ENCODE peak calls at places on chromosomes 1 and 21, in four cellular contexts. P, B, V and O are unnamed samples. For H3K9me3, the result is how much of the 10 kb centered on the place peaks cover.

GRCh38 chr1:218674280-218674773 is 329.2 kb downstream of the TGFB2 start:
- DNase-seq in P (peak), B (peak), V (no peak), O (no peak)

GRCh38 chr1:110734146-110734680 is 59.5 kb upstream of the KCNA3 start:
- DNase-seq in P (no peak), B (no peak), V (no peak), O (no peak)

GRCh38 chr1:209885403-209886218 is 52.4 kb upstream of the SYT14 start:
- DNase-seq in P (no peak), B (no peak), V (no peak), O (no peak)

GRCh38 chr21:43334214-43334958 is 92.5 kb downstream of the SIK1 start:
- DNase-seq in P (no peak), B (no peak), V (no peak), O (no peak)

GRCh38 chr1:233441981-233442380 is 114.5 kb downstream of the MAP3K21 start:
- DNase-seq in P (no peak), B (no peak), V (no peak), O (no peak)

GRCh38 chr1:111804736-111805135 is 49.0 kb downstream of the DDX20 start:
- DNase-seq in P (no peak), B (no peak), V (no peak), O (no peak)

GRCh38 chr1:5374176-5374575 is 618.0 kb downstream of the NPHP4 start:
- DNase-seq in P (no peak), B (no peak), V (peak), O (peak)

GRCh38 chr1:3174487-3175247 is 105.7 kb downstream of the PRDM16 start:
- DNase-seq in P (no peak), B (no peak), V (peak), O (peak)

GRCh38 chr1:153345187-153346066 is 3.2 kb downstream of the PGLYRP4 start:
- DNase-seq in P (no peak), B (peak), V (no peak), O (no peak)

GRCh38 chr21:36456714-36457399 is 23.1 kb downstream of the CLDN14 start:
- DNase-seq in P (no peak), B (no peak), V (no peak), O (peak)

GRCh38 chr21:29654855-29655254 is 284.9 kb downstream of the GRIK1 start:
- DNase-seq in P (no peak), B (no peak), V (no peak), O (no peak)

GRCh38 chr1:28781305-28781704 is 30.7 kb upstream of the OPRD1 start:
- DNase-seq in P (no peak), B (no peak), V (no peak), O (no peak)

DNA sequence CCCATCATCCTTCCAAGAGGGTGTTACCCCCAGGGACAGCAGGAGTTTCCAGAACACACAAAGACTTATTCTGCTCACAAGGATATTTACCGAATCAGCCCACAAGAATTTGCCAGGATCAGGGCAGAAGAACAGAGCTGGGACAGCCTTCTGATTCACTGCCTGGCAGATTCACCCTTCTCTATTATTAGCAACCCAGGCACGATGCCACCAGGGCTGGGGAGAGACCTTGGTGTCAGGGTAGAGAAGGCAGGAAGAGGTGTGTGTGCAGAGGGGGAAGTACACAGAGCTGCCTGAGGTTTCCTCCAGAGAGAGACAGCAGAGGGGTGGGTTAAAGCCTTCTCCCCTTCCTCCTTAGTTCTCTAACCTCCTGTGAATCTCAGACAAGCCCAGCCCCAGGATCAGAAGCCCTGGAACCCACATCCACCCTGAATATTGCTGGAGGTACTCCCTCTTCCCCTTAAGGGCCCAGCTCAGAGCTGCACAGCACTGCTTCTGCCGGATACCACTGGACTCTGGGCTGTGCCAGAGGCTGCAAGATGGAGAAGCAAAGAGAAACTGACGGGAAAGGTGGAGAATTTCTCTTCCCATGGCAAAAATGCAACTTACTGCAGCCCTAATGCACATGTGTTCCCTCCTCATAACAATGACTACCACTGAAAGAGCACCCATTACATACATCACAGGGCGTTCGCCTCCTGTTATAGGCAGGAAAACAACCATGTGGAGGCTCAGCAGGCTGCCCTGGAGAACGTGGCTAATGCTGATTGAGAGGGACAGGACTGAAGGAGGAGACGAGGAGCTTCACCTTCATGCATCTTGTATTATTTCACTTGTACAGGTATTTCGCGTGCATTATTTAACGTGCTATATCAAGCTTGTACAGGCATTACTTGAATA is 61.7 kb downstream of the ITPKB start:
- DNase-seq in P (peak), B (no peak), V (peak), O (peak)
- TF ChIP-seq CTCF in P (no peak), B (no peak), V (no peak), O (no peak)

DNA sequence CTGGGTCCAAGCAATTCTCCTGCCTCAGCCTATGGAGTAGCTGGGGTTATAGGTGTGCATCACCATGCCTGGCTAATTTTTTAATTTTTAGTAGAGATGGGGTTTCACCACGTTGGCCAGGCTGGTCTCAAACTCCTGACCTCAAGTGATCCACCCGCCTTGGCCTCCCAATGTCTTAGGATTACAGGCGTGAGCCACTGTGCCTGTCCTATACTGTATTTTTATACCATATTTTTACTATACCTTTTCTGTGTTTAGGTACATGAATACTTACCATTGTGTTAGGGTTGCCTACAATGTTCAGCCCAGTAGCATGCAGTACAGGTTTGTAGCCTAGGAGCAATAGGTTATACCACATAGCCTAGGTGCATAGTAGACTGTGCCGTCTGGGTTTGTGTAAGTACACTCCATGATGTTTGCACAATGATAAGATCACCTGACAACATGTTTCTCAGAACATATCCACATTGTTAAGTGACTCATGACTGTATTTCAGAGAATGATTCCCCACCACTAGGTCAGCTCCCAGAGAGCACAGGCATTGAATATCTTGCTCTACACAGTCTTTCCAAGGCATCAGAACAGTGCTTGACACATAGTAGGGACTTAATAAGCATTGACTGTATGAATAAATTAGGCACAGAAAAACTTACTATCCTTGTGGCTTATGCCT is 6.0 kb upstream of the CITED4 start:
- DNase-seq in P (peak), B (no peak), V (peak), O (no peak)
- TF ChIP-seq EP300 in P (no peak), B (no peak), V (no peak), O (no peak)

DNA sequence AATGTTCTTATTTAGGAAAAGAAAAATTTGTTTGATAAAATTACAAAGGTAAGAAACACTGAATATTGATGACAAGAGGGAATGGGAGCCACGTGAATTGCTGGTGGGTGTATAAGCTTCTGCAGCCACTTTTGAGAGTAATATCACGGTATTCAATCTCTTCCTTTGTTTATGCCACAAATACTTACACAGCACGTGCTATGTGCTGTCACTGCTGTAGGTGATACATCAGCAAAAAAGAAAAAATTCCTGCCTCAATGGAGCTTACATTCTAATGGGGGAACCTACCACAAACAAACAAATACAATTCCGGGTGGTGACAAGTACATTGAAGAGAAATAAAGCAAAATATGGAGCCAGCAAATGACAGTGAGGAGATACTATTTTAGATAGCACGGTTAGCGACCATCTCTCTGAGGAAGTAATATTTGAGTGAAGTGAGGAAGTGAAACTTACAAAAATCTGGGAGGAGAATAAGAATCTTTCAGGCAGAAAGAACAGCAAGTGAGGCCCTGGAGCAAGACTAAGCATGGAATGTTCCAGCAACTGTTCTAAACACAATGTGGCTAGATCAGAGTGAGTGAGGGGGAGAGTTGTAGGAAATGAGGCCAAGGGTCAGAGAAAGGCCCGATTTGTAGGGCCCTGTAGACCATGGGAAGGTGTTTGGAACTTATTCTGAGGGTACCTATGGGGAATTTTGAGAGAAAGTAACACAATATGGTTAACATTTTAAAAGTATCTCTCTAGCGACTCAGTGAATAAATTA is 2.6 kb upstream of the FCRLB start:
- DNase-seq in P (no peak), B (no peak), V (no peak), O (no peak)
- H3K9me3 ChIP-seq in P (under half), B (under half), V (under half), O (under half)

GRCh38 chr1:82565146-82565545 is 764.4 kb downstream of the ADGRL2 start:
- DNase-seq in P (no peak), B (no peak), V (no peak), O (no peak)
- TF ChIP-seq CTCF in P (no peak), B (no peak), V (no peak), O (peak)

GRCh38 chr1:94634977-94635416 is 93.4 kb upstream of the F3 start:
- DNase-seq in P (no peak), B (no peak), V (no peak), O (no peak)
- TF ChIP-seq EP300 in P (no peak), B (no peak), V (no peak), O (no peak)

DNA sequence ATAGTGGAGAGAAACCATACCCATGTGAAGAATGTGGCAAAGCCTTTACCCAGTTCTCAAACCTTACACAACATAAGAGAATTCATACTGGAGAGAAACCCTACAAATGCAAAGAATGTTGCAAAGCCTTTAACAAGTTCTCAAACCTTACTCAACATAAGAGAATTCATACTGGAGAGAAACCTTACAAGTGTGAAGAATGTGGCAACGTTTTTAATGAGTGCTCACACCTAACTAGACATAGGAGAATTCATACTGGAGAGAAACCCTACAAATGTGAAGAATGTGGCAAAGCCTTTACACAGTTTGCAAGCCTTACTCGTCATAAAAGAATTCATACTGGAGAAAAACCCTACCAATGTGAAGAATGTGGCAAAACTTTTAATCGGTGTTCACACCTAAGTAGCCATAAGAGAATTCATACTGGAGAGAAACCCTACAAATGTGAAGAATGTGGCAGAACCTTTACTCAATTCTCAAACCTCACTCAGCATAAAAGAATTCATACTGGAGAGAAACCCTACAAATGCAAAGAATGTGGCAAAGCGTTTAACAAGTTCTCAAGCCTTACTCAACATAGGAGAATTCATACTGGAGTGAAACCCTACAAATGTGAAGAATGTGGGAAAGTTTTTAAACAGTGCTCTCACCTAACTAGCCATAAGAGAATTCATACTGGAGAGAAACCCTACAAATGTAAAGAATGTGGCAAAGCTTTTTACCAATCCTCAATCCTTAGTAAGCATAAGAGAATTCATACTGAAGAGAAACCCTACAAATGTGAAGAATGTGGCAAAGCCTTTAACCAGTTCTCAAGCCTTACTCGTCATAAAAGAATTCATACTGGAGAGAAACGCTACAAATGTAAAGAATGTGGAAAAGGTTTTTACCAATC is 80.0 kb downstream of the JMJD4 start:
- DNase-seq in P (no peak), B (no peak), V (no peak), O (no peak)
- H3K9me3 ChIP-seq in P (half or more), B (half or more), V (half or more), O (half or more)

DNA sequence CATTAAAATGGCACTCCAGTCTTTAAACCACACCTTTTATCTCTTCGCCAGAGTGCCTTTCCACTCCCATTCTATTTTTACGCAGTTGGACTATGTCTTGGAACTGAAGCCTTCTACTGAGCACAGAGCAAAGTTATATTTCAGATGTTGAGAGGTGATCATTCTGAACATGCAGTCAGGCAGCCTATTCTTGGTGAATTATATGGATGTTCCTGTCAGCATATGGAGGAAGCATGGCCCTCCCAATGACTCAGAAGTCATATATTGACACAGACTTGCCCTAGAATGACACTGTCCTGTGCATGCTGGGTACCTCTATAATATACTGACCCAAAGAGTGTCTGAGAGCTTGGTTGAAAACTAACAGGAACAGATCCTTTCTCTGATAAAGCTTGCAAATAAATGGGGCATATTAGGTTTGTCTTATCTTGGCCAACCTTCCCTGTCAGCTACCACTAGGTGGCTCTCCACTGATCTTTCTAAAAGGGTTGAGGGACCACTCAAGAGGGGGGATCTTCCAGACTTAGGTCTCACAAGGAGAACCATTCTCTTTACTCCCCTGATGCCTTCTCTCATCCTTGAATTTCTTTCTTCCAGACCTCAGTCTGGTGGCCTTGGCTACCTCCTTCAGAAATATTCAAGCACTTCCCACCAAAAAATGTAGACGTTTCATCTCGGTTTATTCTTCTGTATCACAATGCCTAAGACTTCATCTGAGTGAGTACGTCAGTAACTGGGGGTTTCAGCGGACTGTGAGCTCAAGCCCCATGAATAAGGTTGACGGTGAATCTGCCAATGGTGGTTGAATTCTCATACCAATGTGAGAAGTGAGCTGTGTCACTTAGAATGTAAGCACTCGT is 11.8 kb upstream of the ALG14 start:
- DNase-seq in P (peak), B (peak), V (no peak), O (no peak)
- TF ChIP-seq CTCF in P (peak), B (peak), V (peak), O (peak)

DNA sequence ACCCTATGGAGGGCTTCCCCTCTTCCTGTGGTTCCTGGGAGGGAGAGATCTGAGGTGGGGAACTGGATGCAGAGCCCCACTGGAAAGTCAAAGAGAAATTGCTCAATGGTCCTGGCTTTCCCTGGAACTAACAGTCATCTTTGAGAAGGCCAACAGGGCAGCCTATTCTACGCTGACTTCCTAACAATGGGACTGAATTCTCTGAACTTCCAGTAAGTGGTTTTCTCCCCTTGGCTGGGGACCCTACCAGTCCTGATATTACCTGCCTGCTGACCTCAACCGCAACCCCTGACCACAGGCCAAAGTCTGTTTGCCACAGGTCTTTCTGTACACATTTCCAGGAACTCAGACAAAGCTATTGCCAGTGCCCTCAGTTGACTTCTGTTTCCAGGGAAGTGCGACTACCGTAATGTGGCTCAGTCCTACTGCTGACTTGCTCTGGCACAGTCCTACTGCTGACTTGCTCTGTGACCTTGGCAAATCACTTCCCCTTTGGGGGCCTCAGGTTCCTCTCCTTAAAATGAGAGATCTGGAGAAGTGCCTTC is 55.3 kb downstream of the C8B start:
- DNase-seq in P (no peak), B (no peak), V (peak), O (no peak)
- TF ChIP-seq EP300 in P (no peak), B (no peak), V (no peak), O (no peak)

GRCh38 chr21:44413566-44414290 is 41.6 kb upstream of the LRRC3 start:
- DNase-seq in P (no peak), B (no peak), V (peak), O (peak)
- H3K9me3 ChIP-seq in P (under half), B (under half), V (under half), O (under half)